ENCODE peak calls at places on chromosomes 3 and 15, in six cellular contexts. K, R, H, J, L and X are unnamed samples.
A peak's percentile ranks its signal among the peaks of the same experiment; 100 is the strongest.

GRCh38 chr15:63146684-63147083 is 10.6 kb downstream of the RPS27L start:
- DNase-seq in K (no peak), R (no peak), H (no peak), J (no peak), L (peak; percentile 15), X (no peak)

GRCh38 chr3:170507063-170507462 is 78.8 kb downstream of the SLC7A14 start:
- DNase-seq in K (no peak), R (no peak), H (no peak), J (no peak), L (no peak), X (no peak)

GRCh38 chr3:19888428-19889152 is 45.4 kb downstream of the EFHB start:
- DNase-seq in K (no peak), R (no peak), H (no peak), J (no peak), L (peak; percentile 20), X (no peak)

GRCh38 chr3:189269356-189269755 is 97.6 kb downstream of the TPRG1 start:
- DNase-seq in K (no peak), R (no peak), H (no peak), J (no peak), L (no peak), X (no peak)

GRCh38 chr3:195821403-195822130 is 9.8 kb upstream of the MUC4 start:
- DNase-seq in K (no peak), R (no peak), H (no peak), J (no peak), L (no peak), X (no peak)

GRCh38 chr3:194276768-194277546 is 74.2 kb downstream of the CPN2 start:
- DNase-seq in K (no peak), R (peak; percentile 76), H (no peak), J (no peak), L (peak; percentile 55), X (no peak)

GRCh38 chr3:72748659-72749058 is 99.6 kb downstream of the SHQ1 start:
- DNase-seq in K (no peak), R (no peak), H (no peak), J (no peak), L (no peak), X (no peak)

GRCh38 chr15:62453979-62454378 is 288.9 kb upstream of the C2CD4B start:
- DNase-seq in K (no peak), R (no peak), H (no peak), J (no peak), L (peak; percentile 57), X (no peak)

GRCh38 chr3:79140718-79141117 is 627.1 kb downstream of the ROBO1 start:
- DNase-seq in K (no peak), R (no peak), H (no peak), J (no peak), L (peak; percentile 34), X (no peak)

GRCh38 chr3:129312021-129312639 is 33.5 kb downstream of the HMCES start:
- DNase-seq in K (no peak), R (no peak), H (no peak), J (no peak), L (peak; percentile 11), X (no peak)

GRCh38 chr3:56423537-56424209 is 44.6 kb downstream of the ERC2 start:
- DNase-seq in K (no peak), R (no peak), H (no peak), J (no peak), L (no peak), X (no peak)

GRCh38 chr3:72288955-72289707 is 504.2 kb upstream of the PROK2 start:
- DNase-seq in K (peak; percentile 75), R (no peak), H (no peak), J (no peak), L (peak; percentile 78), X (no peak)

GRCh38 chr3:49775538-49775937 is 10.8 kb downstream of the IP6K1 start:
- DNase-seq in K (peak; percentile 50), R (no peak), H (no peak), J (no peak), L (no peak), X (peak; percentile 5)